ENCODE peak calls at places on chromosome 2, in eight cellular contexts. U is endothelial cell of umbilical vein, G is GM12878, O is A549, R is K562, T is HCT116, H is H1, M is HepG2. I is an unnamed sample.

GRCh38 chr2:30394096-30394495 is 53.0 kb upstream of the LCLAT1 start:
- DNase-seq in U (no peak), G (no peak), O (no peak), R (no peak), T (no peak), H (no peak), M (no peak), I (no peak)

GRCh38 chr2:118431586-118431985 is 343.3 kb downstream of the INSIG2 start:
- DNase-seq in U (no peak), G (no peak), O (no peak), R (no peak), T (no peak), H (no peak), M (no peak), I (no peak)

GRCh38 chr2:210399440-210400041 is 77.0 kb downstream of the LANCL1 start:
- DNase-seq in U (peak; percentile 21), G (no peak), O (peak; percentile 11), R (no peak), T (peak; percentile 4), H (no peak), M (peak; percentile 19), I (no peak)

GRCh38 chr2:169082995-169083394 is 13.6 kb downstream of the DHRS9 start:
- DNase-seq in U (no peak), G (peak; percentile 23), O (no peak), R (no peak), T (no peak), H (no peak), M (no peak), I (peak; percentile 56)

GRCh38 chr2:199136681-199137080 is 321.1 kb downstream of the SATB2 start:
- DNase-seq in U (no peak), G (no peak), O (no peak), R (no peak), T (no peak), H (no peak), M (no peak), I (peak; percentile 15)

GRCh38 chr2:25109822-25110221 is 58.6 kb downstream of the POMC start:
- DNase-seq in U (no peak), G (no peak), O (no peak), R (no peak), T (no peak), H (no peak), M (no peak), I (no peak)

GRCh38 chr2:203809084-203809521 is 58.5 kb upstream of the CTLA4 start:
- DNase-seq in U (peak; percentile 57), G (no peak), O (no peak), R (no peak), T (no peak), H (no peak), M (no peak), I (no peak)

GRCh38 chr2:168457177-168457905 is 1.3 kb downstream of the CERS6 start:
- DNase-seq in U (peak; percentile 40), G (peak; percentile 42), O (no peak), R (no peak), T (no peak), H (no peak), M (no peak), I (peak; percentile 63)

GRCh38 chr2:19936979-19937378 is 35.2 kb upstream of the TTC32 start:
- DNase-seq in U (no peak), G (no peak), O (no peak), R (no peak), T (no peak), H (no peak), M (no peak), I (no peak)

GRCh38 chr2:95001117-95001551 is 24.4 kb upstream of the MAL start:
- DNase-seq in U (no peak), G (no peak), O (no peak), R (no peak), T (no peak), H (no peak), M (no peak), I (no peak)
- TF ChIP-seq MAX in U (no peak), G (no peak), O (no peak), R (no peak), T (no peak), H (no peak), M (no peak), I (no peak)

DNA sequence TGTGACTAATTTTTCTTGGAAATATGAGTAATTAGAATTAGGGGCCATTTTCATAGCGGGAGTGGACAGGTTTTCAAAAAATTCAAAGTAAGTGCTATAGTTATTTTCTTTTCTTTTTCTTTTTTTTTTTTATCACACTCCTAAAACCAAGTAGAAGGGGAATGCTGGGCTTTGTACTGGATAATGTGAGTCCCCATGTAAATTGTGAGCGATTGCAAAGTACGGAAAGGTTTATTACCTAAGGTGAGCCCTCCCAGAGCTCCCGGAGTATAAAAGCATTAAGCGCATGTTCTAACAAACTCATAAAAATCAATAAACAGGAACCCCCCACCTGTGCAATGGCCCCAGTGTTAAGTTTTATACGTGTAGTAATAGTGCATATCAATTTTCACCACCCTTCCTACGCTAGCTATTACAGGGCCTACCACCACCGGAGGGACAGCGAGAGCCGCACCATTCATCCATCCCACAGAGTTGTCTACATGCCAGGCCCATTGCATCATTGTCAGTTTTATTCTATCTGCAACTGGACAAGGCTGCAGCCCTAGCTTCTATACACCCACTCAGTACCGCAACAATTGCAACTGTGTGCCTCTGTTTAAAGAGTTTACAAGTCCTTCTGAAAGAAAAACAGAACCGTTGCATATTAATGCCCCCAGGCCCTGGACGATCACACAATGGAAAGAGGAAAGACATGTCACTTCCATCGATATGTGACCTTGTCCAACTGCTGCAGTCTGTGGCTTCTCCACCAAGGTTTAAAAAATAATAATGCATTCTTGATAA is 58.7 kb downstream of the ZEB2 start:
- DNase-seq in U (no peak), G (no peak), O (no peak), R (no peak), T (no peak), H (no peak), M (no peak), I (peak; percentile 44)
- TF ChIP-seq CTCF in U (no peak), G (no peak), O (no peak), R (no peak), T (no peak), H (no peak), M (no peak), I (no peak)

DNA sequence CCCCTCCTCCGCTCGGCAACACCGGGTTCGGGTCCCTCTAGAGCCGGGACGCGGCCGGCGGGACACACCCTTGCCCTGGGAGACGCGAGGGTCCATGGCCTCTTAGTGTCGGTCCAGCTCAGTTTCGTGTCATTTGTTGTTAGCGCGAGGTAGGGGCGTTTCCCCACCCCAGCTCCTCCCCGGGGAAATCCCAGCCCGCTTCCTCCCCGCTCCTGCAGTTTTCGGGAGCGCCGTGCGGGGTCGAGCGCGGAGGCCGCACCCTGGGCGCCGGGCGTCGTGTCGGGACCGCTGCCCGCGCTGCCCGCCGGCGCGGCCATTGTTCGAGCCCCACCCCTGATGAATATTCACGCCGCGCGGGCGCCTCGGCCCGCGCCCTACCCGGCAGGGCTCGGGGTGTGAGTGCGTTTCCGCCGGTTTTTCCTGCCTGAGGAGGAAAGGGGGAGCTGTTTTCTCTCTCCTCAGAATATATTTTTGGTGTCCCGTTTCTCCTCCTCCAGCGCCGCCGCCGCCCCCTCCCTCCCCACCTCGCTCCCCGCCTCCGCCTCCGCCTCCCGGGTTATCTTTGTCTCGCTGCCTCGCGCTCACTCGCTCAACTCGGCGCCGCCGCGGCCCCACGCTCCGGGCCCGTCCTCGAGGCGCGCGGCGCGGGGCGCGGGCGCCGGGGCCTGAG is at the start of gene MAP4K4:
- DNase-seq in U (peak; percentile 67), G (no peak), O (peak; percentile 82), R (peak; percentile 83), T (peak; percentile 44), H (peak; percentile 34), M (peak; percentile 84), I (peak; percentile 84)
- TF ChIP-seq POLR2A in U (peak; percentile 88), G (peak; percentile 24), O (peak; percentile 68), R (peak; percentile 61), T (no peak), H (peak; percentile 85), M (peak; percentile 65), I (no peak)

GRCh38 chr2:207131634-207132418 is 33.9 kb downstream of the KLF7 start:
- DNase-seq in U (peak; percentile 71), G (no peak), O (no peak), R (no peak), T (no peak), H (no peak), M (no peak), I (no peak)

GRCh38 chr2:207135801-207136457 is 29.8 kb downstream of the KLF7 start:
- DNase-seq in U (no peak), G (no peak), O (no peak), R (no peak), T (no peak), H (no peak), M (no peak), I (peak; percentile 84)

GRCh38 chr2:207133493-207133861 is 32.3 kb downstream of the KLF7 start:
- DNase-seq in U (no peak), G (no peak), O (no peak), R (no peak), T (no peak), H (no peak), M (no peak), I (no peak)

GRCh38 chr2:207135340-207135739 is 30.4 kb downstream of the KLF7 start:
- DNase-seq in U (peak; percentile 86), G (no peak), O (peak; percentile 55), R (no peak), T (no peak), H (no peak), M (no peak), I (no peak)

GRCh38 chr2:207133862-207134519 is 31.8 kb downstream of the KLF7 start:
- DNase-seq in U (peak; percentile 86), G (no peak), O (peak; percentile 39), R (no peak), T (no peak), H (no peak), M (no peak), I (peak; percentile 42)
- TF ChIP-seq MAX in U (no peak), G (no peak), O (no peak), R (no peak), T (no peak), H (no peak), M (no peak), I (no peak)

DNA sequence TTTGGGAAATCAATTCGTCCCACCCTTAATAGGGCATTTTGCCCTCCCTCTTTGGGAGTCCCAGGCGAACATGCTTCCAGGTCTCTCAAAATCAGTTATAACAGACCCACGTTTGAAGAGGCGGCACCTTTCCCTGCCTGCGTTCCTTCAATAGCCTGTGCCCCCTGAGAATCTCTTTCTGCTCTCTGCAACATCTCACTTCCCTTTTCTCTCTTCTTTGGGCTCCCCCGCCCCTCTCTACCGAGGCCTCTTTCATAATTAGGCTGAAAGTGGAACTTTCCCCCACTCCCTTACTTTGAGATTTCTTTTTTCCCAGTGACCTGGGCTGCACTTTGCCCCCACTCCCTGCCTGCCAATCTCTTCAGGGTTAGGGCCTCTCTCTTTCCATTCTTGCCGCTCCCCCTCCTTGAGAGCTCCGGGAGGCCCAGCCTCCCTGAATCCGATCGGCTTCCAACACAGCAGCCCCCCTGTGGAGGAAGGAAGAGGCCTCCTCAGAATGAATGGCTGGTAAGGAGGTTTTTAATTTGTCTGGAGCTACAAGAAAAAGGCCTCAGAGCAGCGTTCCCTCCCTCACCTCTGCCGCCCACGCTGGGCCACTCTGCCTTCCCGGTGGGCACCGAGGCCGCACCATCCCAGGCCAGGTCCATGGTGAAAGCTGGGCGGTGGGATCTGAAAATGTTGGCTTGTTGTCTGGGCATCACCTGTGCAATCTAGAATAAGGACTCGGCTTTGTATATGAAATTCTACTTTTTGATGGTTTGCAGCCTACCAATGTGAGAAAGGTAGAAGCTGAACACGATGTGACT is 162.6 kb upstream of the SIX3 start:
- DNase-seq in U (no peak), G (peak; percentile 73), O (no peak), R (no peak), T (no peak), H (no peak), M (no peak), I (peak; percentile 91)
- TF ChIP-seq CTCF in U (no peak), G (no peak), O (no peak), R (no peak), T (no peak), H (no peak), M (no peak), I (no peak)